ENCODE peak calls at places on chromosomes 3 and 15, in seven cellular contexts. P is bronchial epithelial cell; V is epithelial cell of esophagus; B is pancreas; U is GM13976; F is activated CD8-positive, alpha-beta T cell treated with anti-CD3 and anti-CD28 coated beads for 36 hours; K is adrenal gland. X is an unnamed sample.

GRCh38 chr3:195438371-195438770 is 4.4 kb downstream of the ACAP2 start:
- DNase-seq in U (no peak), V (peak; percentile 79), P (peak; percentile 78), B (no peak), F (no peak), K (no peak), X (no peak)

GRCh38 chr15:71115567-71116351 is 488 bp downstream of the THSD4 start:
- DNase-seq in P (peak; percentile 50), B (peak; percentile 79), F (peak; percentile 7), V (peak; percentile 67), K (peak; percentile 65), U (no peak), X (peak; percentile 71)

GRCh38 chr15:66129561-66129960 is 124.0 kb downstream of the MEGF11 start:
- DNase-seq in V (no peak), F (no peak), U (no peak), B (no peak), K (no peak), P (no peak), X (no peak)

GRCh38 chr15:81133782-81134461 is at the start of gene CFAP161:
- DNase-seq in P (peak; percentile 61), U (peak; percentile 53), B (peak; percentile 89), K (peak; percentile 69), F (peak; percentile 66), V (peak; percentile 62), X (peak; percentile 64)

GRCh38 chr3:12194669-12195161 is 36.0 kb upstream of the TIMP4 start:
- DNase-seq in K (no peak), F (peak; percentile 58), U (peak; percentile 49), V (peak; percentile 68), B (no peak), P (no peak), X (no peak)

GRCh38 chr3:37620071-37620635 is 241.5 kb upstream of the CTDSPL start:
- DNase-seq in V (no peak), F (no peak), P (no peak), U (no peak), K (no peak), B (no peak), X (no peak)

GRCh38 chr15:65372787-65373067 is 5.1 kb downstream of the IGDCC3 start:
- DNase-seq in F (no peak), B (no peak), P (no peak), K (no peak), V (no peak), U (no peak), X (no peak)

GRCh38 chr3:152218604-152219003 is 50.1 kb upstream of the MBNL1 start:
- DNase-seq in P (no peak), F (no peak), K (no peak), U (no peak), B (no peak), V (no peak), X (no peak)

GRCh38 chr3:37082317-37082716 is 89.0 kb downstream of the MLH1 start:
- DNase-seq in F (no peak), V (no peak), U (no peak), K (no peak), B (no peak), P (no peak), X (no peak)

GRCh38 chr3:179949428-179949827 is 87.3 kb downstream of the PEX5L start:
- DNase-seq in U (no peak), V (no peak), F (no peak), B (no peak), P (no peak), K (no peak), X (no peak)

GRCh38 chr3:901953-902778 is 190.7 kb upstream of the CNTN6 start:
- DNase-seq in V (peak; percentile 22), K (no peak), U (peak; percentile 6), P (peak; percentile 18), F (no peak), B (no peak), X (peak; percentile 15)
- TF ChIP-seq CTCF in V (peak; percentile 34), K (no peak), U (no peak), P (peak; percentile 28), F (peak; percentile 49), B (no peak), X (peak; percentile 44)

DNA sequence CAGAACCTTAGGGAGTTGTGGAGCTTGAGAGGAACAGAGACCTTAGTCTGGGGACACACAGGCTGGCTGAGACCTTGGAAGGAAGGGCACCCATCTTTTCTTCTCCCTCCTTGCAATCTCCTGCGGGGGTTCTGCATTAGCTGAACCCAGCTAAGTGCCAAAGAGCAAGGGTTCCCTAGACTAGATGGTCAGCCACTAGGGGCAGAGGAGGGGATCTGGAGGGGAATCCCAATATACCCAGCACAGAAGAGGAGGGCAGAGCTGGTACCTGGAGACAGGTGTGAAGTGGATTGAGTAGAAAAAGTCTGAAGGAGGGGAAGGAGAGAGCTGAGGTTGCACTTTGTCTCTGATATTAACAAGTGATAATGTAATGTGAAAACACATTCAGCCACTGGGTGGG is 212.8 kb downstream of the ADAMTS9 start:
- DNase-seq in B (no peak), V (no peak), F (no peak), K (no peak), U (no peak), P (no peak), X (no peak)
- TF ChIP-seq CTCF in B (no peak), V (no peak), F (no peak), K (no peak), U (no peak), P (peak; percentile 9), X (no peak)

GRCh38 chr3:57582470-57583168 is 14.5 kb downstream of the ARF4 start:
- DNase-seq in P (peak; percentile 70), U (no peak), V (peak; percentile 82), K (no peak), F (no peak), B (no peak), X (no peak)
- TF ChIP-seq CTCF in P (peak; percentile 60), U (no peak), V (peak; percentile 71), K (no peak), F (peak; percentile 13), B (no peak), X (peak; percentile 25)

DNA sequence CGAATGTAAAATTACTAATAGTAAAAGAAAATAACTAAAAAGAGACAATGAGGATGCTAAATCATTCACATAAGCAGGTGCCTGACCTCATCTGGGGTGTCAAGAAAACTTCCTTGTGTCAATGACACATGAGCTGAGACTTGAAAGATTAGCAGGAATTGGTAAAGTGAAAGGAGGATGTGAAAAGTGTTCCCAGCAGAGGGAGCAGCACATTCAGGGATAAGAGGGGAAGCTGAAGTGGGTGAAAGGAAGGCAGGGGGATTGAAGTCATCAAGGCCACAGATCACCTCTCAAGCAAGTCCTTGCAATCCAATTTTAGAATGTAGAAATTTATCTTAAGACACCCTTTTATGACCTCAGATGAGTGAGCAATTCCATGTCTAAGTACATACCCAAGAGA is 60.2 kb upstream of the ACP3 start:
- DNase-seq in K (peak; percentile 44), U (no peak), V (peak; percentile 78), P (peak; percentile 71), F (no peak), B (no peak), X (no peak)
- TF ChIP-seq CTCF in K (peak; percentile 66), U (no peak), V (peak; percentile 73), P (peak; percentile 61), F (no peak), B (no peak), X (no peak)

DNA sequence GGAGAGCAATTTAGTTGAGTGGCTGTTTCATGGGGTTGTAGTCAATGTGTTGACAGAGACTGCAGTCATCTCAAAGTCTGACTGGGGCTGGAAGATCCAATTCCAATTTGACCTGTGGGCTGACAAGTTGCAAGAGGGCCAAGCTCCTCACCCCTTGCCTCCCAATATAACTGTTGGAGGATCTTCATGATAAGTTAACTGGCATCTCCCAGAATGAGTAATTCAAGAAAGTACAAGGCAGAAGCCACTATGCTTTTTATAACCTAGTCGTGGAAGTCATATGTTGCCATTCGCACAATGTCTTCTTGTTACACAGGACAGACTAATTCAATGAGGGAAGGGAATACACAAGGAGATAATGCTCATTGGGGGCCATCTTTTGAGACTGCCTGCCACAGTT is 29.1 kb downstream of the GPR15 start:
- DNase-seq in F (no peak), P (no peak), U (no peak), V (no peak), B (no peak), K (no peak), X (no peak)
- TF ChIP-seq CTCF in F (no peak), P (no peak), U (no peak), V (no peak), B (no peak), K (no peak), X (no peak)

DNA sequence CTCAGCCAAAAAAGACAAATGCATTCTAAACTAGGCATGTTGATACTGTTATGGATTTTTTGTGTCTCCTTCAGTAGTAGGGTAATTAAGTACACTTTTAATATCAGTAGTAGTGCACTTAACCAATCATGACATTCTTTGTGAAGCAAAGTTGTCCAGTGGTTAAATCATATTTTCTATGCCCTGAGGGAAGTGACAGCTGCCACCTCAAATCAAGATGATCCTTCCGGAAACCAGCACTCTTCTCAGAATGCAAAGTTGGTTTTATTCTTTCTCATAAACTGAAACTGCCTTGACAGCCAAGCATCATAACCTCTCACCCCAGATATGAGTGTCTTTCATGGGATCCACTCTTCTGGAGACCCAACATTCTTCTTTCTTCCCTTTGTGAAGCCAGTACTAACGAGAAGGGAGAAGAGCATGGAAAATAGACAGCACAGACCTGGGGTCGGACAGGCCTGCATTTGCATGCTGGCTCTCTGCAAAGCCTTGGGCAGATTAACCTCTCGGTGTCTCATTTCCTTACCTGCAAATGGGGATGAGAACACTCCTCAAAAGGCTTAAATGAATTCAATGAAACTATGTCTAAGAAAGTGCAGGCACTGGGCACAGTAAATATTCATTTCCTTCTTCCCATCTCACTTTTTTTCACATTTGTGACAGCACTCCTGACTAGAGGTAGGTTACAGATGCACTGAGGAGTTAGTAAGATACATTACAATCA is 13.2 kb downstream of the AAGAB start:
- DNase-seq in U (peak; percentile 75), V (peak; percentile 25), K (no peak), B (no peak), P (no peak), F (peak; percentile 50), X (peak; percentile 77)
- TF ChIP-seq CTCF in U (no peak), V (no peak), K (no peak), B (no peak), P (no peak), F (no peak), X (no peak)

GRCh38 chr15:79209690-79210089 is 72.8 kb upstream of the ANKRD34C start:
- DNase-seq in B (no peak), F (no peak), V (no peak), P (no peak), U (no peak), K (no peak), X (no peak)
- TF ChIP-seq CTCF in B (no peak), F (no peak), V (no peak), P (no peak), U (no peak), K (no peak), X (peak; percentile 13)